ENCODE peak calls at places on chromosome 13, in six cellular contexts. D is left ventricle myocardium inferior, V is progenitor cell of endocrine pancreas, P is bronchial epithelial cell, F is brain microvascular endothelial cell, K is heart right ventricle. N is an unnamed sample.
A peak's percentile ranks its signal among the peaks of the same experiment; 100 is the strongest.

GRCh38 chr13:79941752-79942151 is 399.2 kb downstream of the SPRY2 start:
- DNase-seq in V (no peak), D (no peak), P (no peak), F (no peak), K (no peak), N (no peak)

GRCh38 chr13:33611016-33611805 is 206.7 kb upstream of the RFC3 start:
- DNase-seq in V (no peak), P (no peak), F (peak; percentile 53), D (peak; percentile 76), K (peak; percentile 70), N (peak; percentile 88)

GRCh38 chr13:23984541-23984940 is 87.2 kb upstream of the C1QTNF9B start:
- DNase-seq in F (no peak), V (no peak), P (peak; percentile 72), K (no peak), D (no peak), N (no peak)

GRCh38 chr13:25213716-25214115 is 41.6 kb upstream of the AMER2 start:
- DNase-seq in K (no peak), P (peak; percentile 75), V (no peak), F (no peak), D (no peak), N (no peak)

GRCh38 chr13:97030705-97031452 is 36.6 kb upstream of the OXGR1 start:
- DNase-seq in F (peak; percentile 67), V (no peak), D (no peak), P (peak; percentile 42), K (no peak), N (no peak)

GRCh38 chr13:111414341-111414740 is 93.9 kb downstream of the TEX29 start:
- DNase-seq in F (no peak), P (no peak), V (no peak), D (no peak), K (no peak), N (no peak)

GRCh38 chr13:72186730-72187422 is 319.9 kb upstream of the DACH1 start:
- DNase-seq in K (no peak), D (no peak), F (no peak), V (no peak), P (peak; percentile 39), N (no peak)

GRCh38 chr13:80630685-80631121 is 289.8 kb upstream of the SPRY2 start:
- DNase-seq in D (no peak), F (peak; percentile 23), V (no peak), P (peak; percentile 31), K (no peak), N (no peak)

GRCh38 chr13:94656766-94657165 is 55.1 kb downstream of the GPR180 start:
- DNase-seq in P (peak; percentile 91), D (no peak), V (no peak), F (peak; percentile 55), K (no peak), N (no peak)

N was measured in left lobe of liver.